ENCODE peak calls at places on chromosomes 7 and 10, in five cellular contexts. One of them, this sample, is unnamed.

GRCh38 chr10:124196659-124197058 is 103.3 kb upstream of the CHST15 start:
- DNase-seq in fibroblast of lung: no peak
- DNase-seq in HCT116: no peak
- DNase-seq in lower lobe of right lung: no peak
- DNase-seq in BJ: no peak
- DNase-seq in this sample: no peak

GRCh38 chr7:92517626-92518025 is 10.7 kb downstream of the PEX1 start:
- DNase-seq in fibroblast of lung: peak
- DNase-seq in HCT116: no peak
- DNase-seq in lower lobe of right lung: no peak
- DNase-seq in BJ: peak
- DNase-seq in this sample: no peak

GRCh38 chr10:126242352-126243260 is 145.7 kb downstream of the ADAM12 start:
- DNase-seq in fibroblast of lung: peak
- DNase-seq in HCT116: no peak
- DNase-seq in lower lobe of right lung: no peak
- DNase-seq in BJ: peak
- DNase-seq in this sample: no peak

GRCh38 chr7:40324889-40325288 is 190.1 kb downstream of the SUGCT start:
- DNase-seq in fibroblast of lung: peak
- DNase-seq in HCT116: no peak
- DNase-seq in lower lobe of right lung: no peak
- DNase-seq in BJ: no peak
- DNase-seq in this sample: no peak

GRCh38 chr10:70619271-70620019 is 16.9 kb upstream of the PRF1 start:
- DNase-seq in fibroblast of lung: peak
- DNase-seq in HCT116: peak
- DNase-seq in lower lobe of right lung: no peak
- DNase-seq in BJ: no peak
- DNase-seq in this sample: no peak

GRCh38 chr7:13032524-13032923 is 345.1 kb downstream of the ARL4A start:
- DNase-seq in fibroblast of lung: no peak
- DNase-seq in HCT116: no peak
- DNase-seq in lower lobe of right lung: no peak
- DNase-seq in BJ: no peak
- DNase-seq in this sample: no peak

GRCh38 chr7:72493850-72494661 is 81.9 kb upstream of the CALN1 start:
- DNase-seq in fibroblast of lung: peak
- DNase-seq in HCT116: peak
- DNase-seq in lower lobe of right lung: peak
- DNase-seq in BJ: no peak
- DNase-seq in this sample: no peak

GRCh38 chr7:158252837-158253669 is 334.6 kb downstream of the PTPRN2 start:
- DNase-seq in fibroblast of lung: no peak
- DNase-seq in HCT116: no peak
- DNase-seq in lower lobe of right lung: peak
- DNase-seq in BJ: no peak
- DNase-seq in this sample: no peak

GRCh38 chr10:15725603-15726002 is 5.9 kb upstream of the ITGA8 start:
- DNase-seq in fibroblast of lung: peak
- DNase-seq in HCT116: peak
- DNase-seq in lower lobe of right lung: no peak
- DNase-seq in BJ: no peak
- DNase-seq in this sample: no peak

GRCh38 chr7:47405921-47406765 is 175.8 kb downstream of the TNS3 start:
- DNase-seq in fibroblast of lung: peak
- DNase-seq in HCT116: no peak
- DNase-seq in lower lobe of right lung: peak
- DNase-seq in BJ: no peak
- DNase-seq in this sample: peak

GRCh38 chr7:30843741-30844482 is 67.7 kb upstream of the AQP1 start:
- DNase-seq in fibroblast of lung: no peak
- DNase-seq in HCT116: no peak
- DNase-seq in lower lobe of right lung: no peak
- DNase-seq in BJ: no peak
- DNase-seq in this sample: no peak

GRCh38 chr7:44384586-44385383 is 59.4 kb upstream of the CAMK2B start:
- DNase-seq in fibroblast of lung: no peak
- DNase-seq in HCT116: no peak
- DNase-seq in lower lobe of right lung: no peak
- DNase-seq in BJ: no peak
- DNase-seq in this sample: no peak

GRCh38 chr7:45402480-45403218 is 171.5 kb upstream of the ADCY1 start:
- DNase-seq in fibroblast of lung: peak
- DNase-seq in HCT116: no peak
- DNase-seq in lower lobe of right lung: no peak
- DNase-seq in BJ: no peak
- DNase-seq in this sample: no peak

GRCh38 chr7:155219947-155220769 is 77.5 kb upstream of the INSIG1 start:
- DNase-seq in fibroblast of lung: no peak
- DNase-seq in HCT116: no peak
- DNase-seq in lower lobe of right lung: no peak
- DNase-seq in BJ: no peak
- DNase-seq in this sample: no peak

GRCh38 chr10:130021373-130021950 is 57.4 kb upstream of the EBF3 start:
- DNase-seq in fibroblast of lung: peak
- DNase-seq in HCT116: no peak
- DNase-seq in lower lobe of right lung: no peak
- DNase-seq in BJ: peak
- DNase-seq in this sample: no peak

GRCh38 chr10:117366741-117367140 is 8.5 kb downstream of the PDZD8 start:
- DNase-seq in fibroblast of lung: no peak
- DNase-seq in HCT116: no peak
- DNase-seq in lower lobe of right lung: no peak
- DNase-seq in BJ: no peak
- DNase-seq in this sample: no peak

GRCh38 chr10:131214521-131215244 is 96.8 kb downstream of the TCERG1L start:
- DNase-seq in fibroblast of lung: no peak
- DNase-seq in HCT116: no peak
- DNase-seq in lower lobe of right lung: peak
- DNase-seq in BJ: no peak
- DNase-seq in this sample: no peak

GRCh38 chr10:32265756-32266155 is 81.2 kb downstream of the EPC1 start:
- DNase-seq in fibroblast of lung: no peak
- DNase-seq in HCT116: no peak
- DNase-seq in lower lobe of right lung: no peak
- DNase-seq in BJ: no peak
- DNase-seq in this sample: no peak

GRCh38 chr7:37984775-37985390 is 64.4 kb downstream of the EPDR1 start:
- DNase-seq in fibroblast of lung: peak
- DNase-seq in HCT116: no peak
- DNase-seq in lower lobe of right lung: no peak
- DNase-seq in BJ: peak
- DNase-seq in this sample: no peak

GRCh38 chr10:47139121-47139520 is 160.9 kb upstream of the GDF10 start:
- DNase-seq in fibroblast of lung: no peak
- DNase-seq in HCT116: no peak
- DNase-seq in lower lobe of right lung: no peak
- DNase-seq in BJ: no peak
- DNase-seq in this sample: no peak

GRCh38 chr7:115094163-115094562 is 172.3 kb downstream of the MDFIC start:
- DNase-seq in fibroblast of lung: no peak
- DNase-seq in HCT116: no peak
- DNase-seq in lower lobe of right lung: no peak
- DNase-seq in BJ: no peak
- DNase-seq in this sample: no peak

GRCh38 chr7:112157072-112157471 is 49.1 kb downstream of the DOCK4 start:
- DNase-seq in fibroblast of lung: peak
- DNase-seq in HCT116: no peak
- DNase-seq in lower lobe of right lung: no peak
- DNase-seq in BJ: no peak
- DNase-seq in this sample: no peak

GRCh38 chr7:28202222-28202621 is 21.6 kb upstream of the JAZF1 start:
- DNase-seq in fibroblast of lung: no peak
- DNase-seq in HCT116: no peak
- DNase-seq in lower lobe of right lung: no peak
- DNase-seq in BJ: no peak
- DNase-seq in this sample: no peak

GRCh38 chr7:105649727-105650381 is 68.6 kb upstream of the EFCAB10 start:
- DNase-seq in fibroblast of lung: peak
- DNase-seq in HCT116: no peak
- DNase-seq in lower lobe of right lung: no peak
- DNase-seq in BJ: no peak
- DNase-seq in this sample: no peak

GRCh38 chr7:27693794-27694193 is 31.1 kb upstream of the HIBADH start:
- DNase-seq in fibroblast of lung: no peak
- DNase-seq in HCT116: no peak
- DNase-seq in lower lobe of right lung: no peak
- DNase-seq in BJ: no peak
- DNase-seq in this sample: peak

GRCh38 chr7:117012284-117013174 is 59.2 kb downstream of the ST7 start:
- DNase-seq in fibroblast of lung: peak
- DNase-seq in HCT116: peak
- DNase-seq in lower lobe of right lung: no peak
- DNase-seq in BJ: no peak
- DNase-seq in this sample: no peak

GRCh38 chr10:48620719-48621118 is 15.8 kb upstream of the ARHGAP22 start:
- DNase-seq in fibroblast of lung: no peak
- DNase-seq in HCT116: no peak
- DNase-seq in lower lobe of right lung: no peak
- DNase-seq in BJ: no peak
- DNase-seq in this sample: no peak

GRCh38 chr10:113558336-113558735 is 5.5 kb downstream of the HABP2 start:
- DNase-seq in fibroblast of lung: no peak
- DNase-seq in HCT116: no peak
- DNase-seq in lower lobe of right lung: no peak
- DNase-seq in BJ: no peak
- DNase-seq in this sample: no peak

GRCh38 chr10:124238367-124238766 is 145.0 kb upstream of the CHST15 start:
- DNase-seq in fibroblast of lung: no peak
- DNase-seq in HCT116: no peak
- DNase-seq in lower lobe of right lung: no peak
- DNase-seq in BJ: no peak
- DNase-seq in this sample: peak

GRCh38 chr7:153454283-153454682 is 597.9 kb upstream of the DPP6 start:
- DNase-seq in fibroblast of lung: no peak
- DNase-seq in HCT116: no peak
- DNase-seq in lower lobe of right lung: no peak
- DNase-seq in BJ: no peak
- DNase-seq in this sample: no peak

GRCh38 chr7:90409667-90410066 is 6.4 kb downstream of the CLDN12 start:
- DNase-seq in fibroblast of lung: peak
- DNase-seq in HCT116: no peak
- DNase-seq in lower lobe of right lung: no peak
- DNase-seq in BJ: no peak
- DNase-seq in this sample: no peak

DNA sequence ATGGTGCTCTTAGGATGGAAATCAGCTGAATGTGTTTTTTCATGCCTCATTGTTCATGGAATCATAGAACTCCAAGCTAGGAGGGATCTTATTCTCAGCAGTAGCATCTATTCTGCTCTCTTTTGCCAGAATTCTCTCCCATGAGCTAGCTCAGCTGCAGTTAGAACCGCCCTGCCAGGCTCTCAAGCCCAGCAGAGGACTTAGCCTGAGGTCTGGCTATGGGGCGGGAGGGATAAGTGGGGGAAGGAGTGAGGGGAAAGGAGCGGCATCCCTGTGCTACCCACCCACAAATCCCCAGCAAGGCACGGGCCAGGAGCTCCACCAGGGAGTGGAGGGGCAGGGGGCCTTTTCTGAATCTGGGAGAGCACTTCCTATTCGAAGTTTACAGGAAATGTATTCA is 120.8 kb upstream of the PLXNA4 start:
- DNase-seq in fibroblast of lung: no peak
- DNase-seq in HCT116: no peak
- DNase-seq in lower lobe of right lung: no peak
- DNase-seq in BJ: no peak
- DNase-seq in this sample: no peak
- TF ChIP-seq CTCF in fibroblast of lung: no peak
- TF ChIP-seq CTCF in HCT116: no peak
- TF ChIP-seq CTCF in lower lobe of right lung: no peak
- TF ChIP-seq CTCF in BJ: no peak
- TF ChIP-seq CTCF in this sample: no peak

GRCh38 chr10:2619472-2619871 is 447.9 kb upstream of the PFKP start:
- DNase-seq in fibroblast of lung: no peak
- DNase-seq in HCT116: no peak
- DNase-seq in lower lobe of right lung: no peak
- DNase-seq in BJ: no peak
- DNase-seq in this sample: no peak
- TF ChIP-seq CTCF in fibroblast of lung: no peak
- TF ChIP-seq CTCF in HCT116: peak
- TF ChIP-seq CTCF in lower lobe of right lung: no peak
- TF ChIP-seq CTCF in BJ: no peak
- TF ChIP-seq CTCF in this sample: no peak

GRCh38 chr10:86440874-86441838 is 74.6 kb upstream of the GRID1 start:
- DNase-seq in fibroblast of lung: peak
- DNase-seq in HCT116: no peak
- DNase-seq in lower lobe of right lung: no peak
- DNase-seq in BJ: peak
- DNase-seq in this sample: no peak

GRCh38 chr10:86437447-86437846 is 70.9 kb upstream of the GRID1 start:
- DNase-seq in fibroblast of lung: no peak
- DNase-seq in HCT116: no peak
- DNase-seq in lower lobe of right lung: no peak
- DNase-seq in BJ: no peak
- DNase-seq in this sample: no peak

GRCh38 chr10:86438091-86438749 is 71.6 kb upstream of the GRID1 start:
- DNase-seq in fibroblast of lung: no peak
- DNase-seq in HCT116: no peak
- DNase-seq in lower lobe of right lung: no peak
- DNase-seq in BJ: no peak
- DNase-seq in this sample: no peak

GRCh38 chr10:86436963-86437362 is 70.4 kb upstream of the GRID1 start:
- DNase-seq in fibroblast of lung: no peak
- DNase-seq in HCT116: no peak
- DNase-seq in lower lobe of right lung: no peak
- DNase-seq in BJ: no peak
- DNase-seq in this sample: no peak

GRCh38 chr10:86439544-86439943 is 72.9 kb upstream of the GRID1 start:
- DNase-seq in fibroblast of lung: peak
- DNase-seq in HCT116: no peak
- DNase-seq in lower lobe of right lung: peak
- DNase-seq in BJ: peak
- DNase-seq in this sample: peak
- TF ChIP-seq CTCF in fibroblast of lung: no peak
- TF ChIP-seq CTCF in HCT116: no peak
- TF ChIP-seq CTCF in lower lobe of right lung: no peak
- TF ChIP-seq CTCF in BJ: no peak
- TF ChIP-seq CTCF in this sample: peak

GRCh38 chr7:137731436-137731835 is 115.3 kb downstream of the DGKI start:
- DNase-seq in fibroblast of lung: peak
- DNase-seq in HCT116: no peak
- DNase-seq in lower lobe of right lung: no peak
- DNase-seq in BJ: peak
- DNase-seq in this sample: no peak

GRCh38 chr7:137728426-137728825 is 118.3 kb downstream of the DGKI start:
- DNase-seq in fibroblast of lung: no peak
- DNase-seq in HCT116: no peak
- DNase-seq in lower lobe of right lung: no peak
- DNase-seq in BJ: no peak
- DNase-seq in this sample: no peak

DNA sequence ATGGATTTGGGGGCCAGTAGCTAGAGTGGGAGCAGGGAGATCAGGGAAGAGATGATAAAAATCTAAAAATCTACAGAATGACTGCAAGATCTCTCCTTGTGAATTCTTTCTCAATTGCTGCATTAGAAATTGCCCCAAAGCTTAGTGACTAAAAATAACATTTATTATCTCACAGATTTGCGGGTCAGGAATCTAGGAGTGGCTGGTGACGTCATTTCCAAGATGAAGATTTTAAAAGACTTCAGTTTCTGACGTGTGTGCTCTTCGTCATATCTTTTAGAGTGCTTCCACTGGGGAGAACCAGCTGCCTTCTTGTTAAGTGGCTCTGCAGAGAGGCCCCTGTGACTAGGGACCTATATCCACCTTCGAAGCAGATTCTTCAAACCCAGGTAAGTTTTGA is 112.6 kb downstream of the DGKI start:
- DNase-seq in fibroblast of lung: peak
- DNase-seq in HCT116: no peak
- DNase-seq in lower lobe of right lung: no peak
- DNase-seq in BJ: peak
- DNase-seq in this sample: no peak
- TF ChIP-seq CTCF in fibroblast of lung: no peak
- TF ChIP-seq CTCF in HCT116: no peak
- TF ChIP-seq CTCF in lower lobe of right lung: no peak
- TF ChIP-seq CTCF in BJ: no peak
- TF ChIP-seq CTCF in this sample: no peak